ENCODE peak calls at places on chromosomes 3 and 15, in six cellular contexts. C is lower lobe of right lung; R is Right ventricle myocardium inferior; T is HepG2; Z is PC-3; W is activated CD4-positive, alpha-beta T cell treated with anti-CD3 and anti-CD28 coated beads for 36 hours. S is an unnamed sample.

GRCh38 chr15:81419304-81419943 is 45.4 kb upstream of the TMC3 start:
- ATAC-seq in R (no peak), Z (peak), W (no peak), C (no peak), T (no peak), S (no peak)

GRCh38 chr3:183917776-183918175 is 33.1 kb upstream of the PARL start:
- ATAC-seq in W (no peak), C (no peak), T (no peak), Z (no peak), R (no peak), S (no peak)

GRCh38 chr15:49282366-49282765 is 112.3 kb downstream of the GALK2 start:
- ATAC-seq in C (no peak), R (no peak), T (no peak), Z (no peak), W (no peak), S (no peak)

GRCh38 chr15:99249270-99249817 is at the start of gene TTC23:
- ATAC-seq in Z (peak), C (peak), R (peak), W (no peak), T (peak), S (no peak)

GRCh38 chr3:46565607-46566039 is 479 bp downstream of the LRRC2 start:
- ATAC-seq in W (peak), C (peak), R (peak), Z (no peak), T (peak), S (peak)

GRCh38 chr3:88410259-88410658 is 260.5 kb downstream of the C3orf38 start:
- ATAC-seq in T (no peak), R (no peak), Z (no peak), W (no peak), C (no peak), S (no peak)

GRCh38 chr15:40925863-40926658 is 3.1 kb upstream of the DLL4 start:
- ATAC-seq in Z (no peak), T (no peak), W (no peak), C (no peak), R (no peak), S (peak)

GRCh38 chr15:90930861-90931629 is 1.3 kb downstream of the HDDC3 start:
- ATAC-seq in Z (no peak), T (no peak), R (no peak), W (no peak), C (no peak), S (no peak)

GRCh38 chr3:39428745-39429201 is 22.3 kb downstream of the RPSA start:
- ATAC-seq in C (peak), R (peak), T (no peak), W (no peak), Z (no peak), S (peak)

GRCh38 chr15:25690673-25691543 is 172.2 kb downstream of the ATP10A start:
- ATAC-seq in T (no peak), Z (peak), W (no peak), C (peak), R (no peak), S (peak)

GRCh38 chr3:172905480-172905850 is 154.9 kb downstream of the ECT2 start:
- ATAC-seq in C (no peak), R (no peak), T (no peak), W (no peak), Z (no peak), S (no peak)

GRCh38 chr15:65050270-65050669 is 5.1 kb downstream of the SLC51B start:
- ATAC-seq in W (no peak), R (no peak), T (no peak), C (no peak), Z (no peak), S (no peak)

S was measured in esophagus mucosa.